ENCODE peak calls at places on chromosomes 3 and 15, in four cellular contexts. M, E, B and Q are unnamed samples.
A peak's percentile ranks its signal among the peaks of the same experiment; 100 is the strongest.

GRCh38 chr15:73081321-73081958 is 29.2 kb downstream of the NEO1 start:
- DNase-seq in B (peak; percentile 45), M (no peak), E (peak; percentile 38), Q (no peak)

GRCh38 chr15:74964794-74965193 is 8.2 kb upstream of the RPP25 start:
- DNase-seq in B (peak; percentile 65), E (no peak), M (no peak), Q (no peak)

GRCh38 chr3:183123891-183124290 is 24.6 kb upstream of the MCCC1 start:
- DNase-seq in E (no peak), B (peak; percentile 70), M (no peak), Q (no peak)

GRCh38 chr3:8840556-8840955 is 71.1 kb upstream of the OXTR start:
- DNase-seq in M (no peak), B (peak; percentile 90), E (no peak), Q (no peak)

GRCh38 chr15:43212299-43212698 is 8.5 kb downstream of the EPB42 start:
- DNase-seq in M (no peak), E (no peak), B (no peak), Q (no peak)

GRCh38 chr3:183108002-183108449 is 8.7 kb upstream of the MCCC1 start:
- DNase-seq in B (peak; percentile 34), M (no peak), E (no peak), Q (no peak)

GRCh38 chr15:74867562-74868458 is 5.4 kb downstream of the SCAMP2 start:
- DNase-seq in B (no peak), E (no peak), M (peak; percentile 95), Q (no peak)

GRCh38 chr3:156728267-156728985 is 54.0 kb downstream of the TIPARP start:
- DNase-seq in E (no peak), M (no peak), B (peak; percentile 24), Q (no peak)

GRCh38 chr15:78944669-78945407 is at the start of gene CTSH:
- DNase-seq in B (peak; percentile 60), M (peak; percentile 57), E (peak; percentile 84), Q (peak; percentile 75)

GRCh38 chr15:59335197-59335786 is 37.4 kb downstream of the MYO1E start:
- DNase-seq in E (no peak), M (no peak), B (no peak), Q (no peak)

GRCh38 chr3:194300936-194301335 is 50.2 kb downstream of the CPN2 start:
- DNase-seq in E (no peak), B (no peak), M (no peak), Q (no peak)

GRCh38 chr3:108099203-108099602 is 8.4 kb upstream of the CD47 start:
- DNase-seq in E (no peak), M (no peak), B (peak; percentile 18), Q (no peak)